ENCODE peak calls at places on chromosome 11, in four cellular contexts. One of them, this sample, is unnamed.

GRCh38 chr11:64438986-64439771 is 80.2 kb downstream of the RPS6KA4 start:
- DNase-seq in osteocyte: no peak
- DNase-seq in fibroblast of lung: no peak
- DNase-seq in upper lobe of left lung: peak
- DNase-seq in this sample: no peak

GRCh38 chr11:90187839-90188238 is 35.0 kb downstream of the CHORDC1 start:
- DNase-seq in osteocyte: no peak
- DNase-seq in fibroblast of lung: no peak
- DNase-seq in upper lobe of left lung: no peak
- DNase-seq in this sample: no peak

GRCh38 chr11:19766206-19766605 is 53.6 kb downstream of the NAV2 start:
- DNase-seq in osteocyte: no peak
- DNase-seq in fibroblast of lung: peak
- DNase-seq in upper lobe of left lung: no peak
- DNase-seq in this sample: no peak

GRCh38 chr11:46342237-46342636 is 5.0 kb upstream of the DGKZ start:
- DNase-seq in osteocyte: no peak
- DNase-seq in fibroblast of lung: peak
- DNase-seq in upper lobe of left lung: no peak
- DNase-seq in this sample: no peak

GRCh38 chr11:2221024-2221423 is 49.4 kb downstream of the ASCL2 start:
- DNase-seq in osteocyte: no peak
- DNase-seq in fibroblast of lung: no peak
- DNase-seq in upper lobe of left lung: no peak
- DNase-seq in this sample: no peak

GRCh38 chr11:69401715-69402114 is 79.7 kb upstream of the LINC01488 start:
- DNase-seq in osteocyte: no peak
- DNase-seq in fibroblast of lung: no peak
- DNase-seq in upper lobe of left lung: no peak
- DNase-seq in this sample: no peak

GRCh38 chr11:61955031-61955415 is 4.9 kb downstream of the BEST1 start:
- DNase-seq in osteocyte: peak
- DNase-seq in fibroblast of lung: peak
- DNase-seq in upper lobe of left lung: peak
- DNase-seq in this sample: peak

GRCh38 chr11:110295086-110295485 is 1.3 kb downstream of the RDX start:
- DNase-seq in osteocyte: no peak
- DNase-seq in fibroblast of lung: no peak
- DNase-seq in upper lobe of left lung: no peak
- DNase-seq in this sample: no peak

GRCh38 chr11:111064118-111064517 is 181.4 kb upstream of the POU2AF2 start:
- DNase-seq in osteocyte: no peak
- DNase-seq in fibroblast of lung: peak
- DNase-seq in upper lobe of left lung: no peak
- DNase-seq in this sample: no peak

GRCh38 chr11:3055881-3056280 is 1.3 kb downstream of the CARS1 start:
- DNase-seq in osteocyte: no peak
- DNase-seq in fibroblast of lung: no peak
- DNase-seq in upper lobe of left lung: no peak
- DNase-seq in this sample: no peak

GRCh38 chr11:109123811-109124787 is 297.9 kb upstream of the C11orf87 start:
- DNase-seq in osteocyte: no peak
- DNase-seq in fibroblast of lung: no peak
- DNase-seq in upper lobe of left lung: no peak
- DNase-seq in this sample: no peak

GRCh38 chr11:65435981-65436411 is 13.4 kb downstream of the NEAT1 start:
- DNase-seq in osteocyte: peak
- DNase-seq in fibroblast of lung: peak
- DNase-seq in upper lobe of left lung: peak
- DNase-seq in this sample: no peak

GRCh38 chr11:45653277-45653676 is 12.1 kb downstream of the CHST1 start:
- DNase-seq in osteocyte: peak
- DNase-seq in fibroblast of lung: no peak
- DNase-seq in upper lobe of left lung: no peak
- DNase-seq in this sample: no peak

GRCh38 chr11:75759832-75760231 is 8.7 kb upstream of the DGAT2 start:
- DNase-seq in osteocyte: no peak
- DNase-seq in fibroblast of lung: no peak
- DNase-seq in upper lobe of left lung: no peak
- DNase-seq in this sample: no peak

GRCh38 chr11:62832346-62833234 is at the start of gene TEX54:
- DNase-seq in osteocyte: peak
- DNase-seq in fibroblast of lung: no peak
- DNase-seq in upper lobe of left lung: peak
- DNase-seq in this sample: no peak

GRCh38 chr11:69071086-69071800 is 22.5 kb downstream of the TPCN2 start:
- DNase-seq in osteocyte: no peak
- DNase-seq in fibroblast of lung: no peak
- DNase-seq in upper lobe of left lung: peak
- DNase-seq in this sample: no peak

GRCh38 chr11:126919147-126919823 is 81.3 kb downstream of the KIRREL3 start:
- DNase-seq in osteocyte: no peak
- DNase-seq in fibroblast of lung: no peak
- DNase-seq in upper lobe of left lung: no peak
- DNase-seq in this sample: no peak

GRCh38 chr11:107078375-107078774 is 60.1 kb upstream of the GUCY1A2 start:
- DNase-seq in osteocyte: no peak
- DNase-seq in fibroblast of lung: no peak
- DNase-seq in upper lobe of left lung: no peak
- DNase-seq in this sample: no peak

GRCh38 chr11:14554959-14555358 is 34.8 kb upstream of the PSMA1 start:
- DNase-seq in osteocyte: no peak
- DNase-seq in fibroblast of lung: peak
- DNase-seq in upper lobe of left lung: no peak
- DNase-seq in this sample: no peak